ENCODE peak calls at places on chromosomes 7 and 10, in nine cellular contexts. P, N, Q, U, F, A, V, W and Z are unnamed samples.

GRCh38 chr7:46317256-46317655 is 396.2 kb upstream of the IGFBP3 start:
- DNase-seq in N (no peak), Q (peak; percentile 29), F (no peak), W (no peak), U (no peak), A (peak; percentile 55), V (no peak), P (no peak), Z (no peak)

GRCh38 chr10:128125944-128126764 is at the start of gene MKI67:
- DNase-seq in U (peak; percentile 82), F (peak; percentile 55), N (peak; percentile 70), Q (peak; percentile 76), P (peak; percentile 99), A (peak; percentile 97), V (peak; percentile 78), W (peak; percentile 85), Z (peak; percentile 81)

GRCh38 chr10:17029581-17030271 is 99.9 kb downstream of the CUBN start:
- DNase-seq in U (peak; percentile 81), Q (peak; percentile 79), N (no peak), F (peak; percentile 65), W (peak; percentile 45), V (peak; percentile 52), P (peak; percentile 73), A (peak; percentile 68), Z (peak; percentile 33)

GRCh38 chr10:97940534-97940933 is 89.9 kb downstream of the CRTAC1 start:
- DNase-seq in Q (no peak), W (no peak), P (no peak), V (no peak), N (no peak), F (no peak), U (no peak), A (no peak), Z (no peak)

GRCh38 chr7:67618569-67619543 is 622.2 kb downstream of the TYW1 start:
- DNase-seq in A (peak; percentile 26), W (no peak), U (no peak), Q (no peak), N (no peak), V (no peak), F (no peak), P (no peak), Z (no peak)

GRCh38 chr7:13282377-13282980 is 595.0 kb downstream of the ARL4A start:
- DNase-seq in W (no peak), V (no peak), P (no peak), N (no peak), U (no peak), Q (peak; percentile 18), A (peak; percentile 19), F (no peak), Z (no peak)

GRCh38 chr10:49171326-49172140 is 16.7 kb downstream of the TMEM273 start:
- DNase-seq in V (no peak), W (no peak), U (no peak), N (no peak), Q (no peak), A (no peak), P (no peak), F (no peak), Z (no peak)

GRCh38 chr10:117053548-117053947 is 48.6 kb upstream of the SHTN1 start:
- DNase-seq in Q (no peak), V (no peak), N (no peak), W (no peak), F (no peak), P (no peak), A (no peak), U (no peak), Z (no peak)

GRCh38 chr10:132645630-132646442 is 108.2 kb downstream of the INPP5A start:
- DNase-seq in P (no peak), U (no peak), F (no peak), Q (no peak), V (no peak), W (no peak), N (no peak), A (no peak), Z (no peak)

GRCh38 chr10:100999742-101000601 is at the start of gene LZTS2:
- DNase-seq in U (no peak), W (no peak), N (no peak), F (peak; percentile 43), V (no peak), Q (no peak), P (no peak), A (peak; percentile 45), Z (no peak)

GRCh38 chr7:139481364-139481763 is 2.1 kb downstream of the KLRG2 start:
- DNase-seq in V (no peak), A (no peak), F (no peak), P (no peak), U (no peak), Q (no peak), W (no peak), N (no peak), Z (no peak)

GRCh38 chr7:37482953-37483352 is 34.3 kb upstream of the ELMO1 start:
- DNase-seq in A (no peak), U (no peak), V (no peak), W (no peak), P (no peak), N (no peak), F (no peak), Q (no peak), Z (no peak)

GRCh38 chr10:1029838-1030237 is 4.2 kb upstream of the IDI2 start:
- DNase-seq in Q (no peak), V (no peak), W (no peak), F (no peak), P (no peak), U (no peak), A (no peak), N (no peak), Z (no peak)

GRCh38 chr10:818010-818409 is 113.5 kb downstream of the LARP4B start:
- DNase-seq in U (no peak), Q (no peak), N (no peak), P (no peak), W (no peak), F (no peak), V (no peak), A (peak; percentile 33), Z (no peak)

GRCh38 chr10:92965314-92965713 is 95.3 kb upstream of the CYP26C1 start:
- DNase-seq in A (peak; percentile 19), Q (peak; percentile 44), W (no peak), F (no peak), V (no peak), N (no peak), U (no peak), P (peak; percentile 55), Z (no peak)

GRCh38 chr7:28980504-28981281 is 22.6 kb upstream of the TRIL start:
- DNase-seq in F (no peak), N (no peak), Q (no peak), W (no peak), P (no peak), V (no peak), A (no peak), U (no peak), Z (no peak)

GRCh38 chr10:112616647-112617046 is 169.6 kb downstream of the VTI1A start:
- DNase-seq in U (no peak), P (no peak), N (no peak), F (no peak), A (no peak), Q (no peak), W (no peak), V (no peak), Z (no peak)

GRCh38 chr7:143884978-143885559 is 16.9 kb downstream of the TCAF1 start:
- DNase-seq in Q (no peak), N (no peak), A (peak; percentile 97), W (no peak), F (peak; percentile 61), U (no peak), P (peak; percentile 37), V (no peak), Z (no peak)